ENCODE peak calls at places on chromosomes 12 and 14, in nine cellular contexts. T, Z, L, B, F, K, C, P and Q are unnamed samples.

GRCh38 chr14:80269338-80269935 is 58.1 kb upstream of the DIO2 start:
- DNase-seq in P (no peak), T (no peak), L (no peak), C (no peak), K (no peak), F (no peak), Z (peak; percentile 59), B (no peak), Q (no peak)

GRCh38 chr14:91383439-91383838 is 34.2 kb downstream of the CCDC88C start:
- DNase-seq in T (no peak), F (no peak), L (no peak), K (no peak), C (no peak), Z (no peak), P (no peak), B (no peak), Q (no peak)

GRCh38 chr14:106811167-106811566 is 1284.8 kb downstream of the TMEM121 start:
- DNase-seq in L (no peak), P (no peak), F (no peak), Z (no peak), C (no peak), T (no peak), K (no peak), B (no peak), Q (no peak)

GRCh38 chr12:21566223-21566906 is 38.3 kb downstream of the GYS2 start:
- DNase-seq in P (no peak), K (no peak), C (no peak), T (no peak), F (no peak), L (no peak), B (no peak), Z (no peak), Q (no peak)

GRCh38 chr12:50325890-50326391 is 42.6 kb upstream of the LIMA1 start:
- DNase-seq in L (no peak), K (no peak), T (no peak), C (no peak), F (no peak), P (no peak), Z (peak; percentile 67), B (no peak), Q (no peak)

GRCh38 chr12:29516431-29516875 is 19.0 kb upstream of the OVCH1 start:
- DNase-seq in L (no peak), T (no peak), B (no peak), F (no peak), K (no peak), P (peak; percentile 44), C (no peak), Z (no peak), Q (no peak)

GRCh38 chr14:51479584-51480305 is 172.0 kb upstream of the FRMD6 start:
- DNase-seq in L (no peak), B (no peak), P (no peak), Z (peak; percentile 17), F (no peak), T (no peak), K (no peak), C (no peak), Q (no peak)

GRCh38 chr12:69653703-69654102 is 43.0 kb upstream of the LRRC10 start:
- DNase-seq in P (no peak), T (no peak), Z (peak; percentile 84), L (no peak), F (no peak), K (no peak), B (no peak), C (no peak), Q (no peak)

GRCh38 chr12:68368332-68368731 is 36.2 kb upstream of the MDM1 start:
- DNase-seq in B (no peak), Z (no peak), L (no peak), F (no peak), T (no peak), C (no peak), K (no peak), P (no peak), Q (no peak)

GRCh38 chr12:3698218-3698974 is 54.5 kb downstream of the CRACR2A start:
- DNase-seq in L (peak; percentile 68), C (no peak), T (no peak), Z (peak; percentile 58), P (peak; percentile 86), F (no peak), B (no peak), K (no peak), Q (no peak)

GRCh38 chr12:3747543-3747942 is 5.4 kb downstream of the CRACR2A start:
- DNase-seq in F (no peak), L (no peak), Z (no peak), K (no peak), P (no peak), B (peak; percentile 50), C (no peak), T (no peak), Q (peak; percentile 21)

GRCh38 chr12:46942579-46942978 is 116.8 kb upstream of the SLC38A4 start:
- DNase-seq in T (no peak), Z (peak; percentile 43), B (no peak), L (peak; percentile 79), F (no peak), C (no peak), P (no peak), K (no peak), Q (no peak)

GRCh38 chr12:96112733-96113132 is 77.3 kb upstream of the LTA4H start:
- DNase-seq in L (no peak), B (no peak), T (no peak), K (no peak), P (no peak), C (no peak), F (no peak), Z (no peak), Q (no peak)

GRCh38 chr12:3496964-3497363 is 6.0 kb downstream of the PRMT8 start:
- DNase-seq in C (no peak), Z (peak; percentile 29), T (no peak), K (no peak), L (peak; percentile 6), P (no peak), F (no peak), B (no peak), Q (no peak)

GRCh38 chr12:87935216-87935615 is 94.0 kb downstream of the C12orf50 start:
- DNase-seq in B (no peak), K (no peak), C (no peak), L (no peak), F (no peak), Z (no peak), P (no peak), T (no peak), Q (no peak)

GRCh38 chr12:4215862-4216541 is 57.6 kb upstream of the CCND2 start:
- DNase-seq in C (no peak), K (no peak), Z (peak; percentile 13), F (peak; percentile 31), P (no peak), L (no peak), T (no peak), B (no peak), Q (no peak)

GRCh38 chr12:103877934-103878510 is 37.0 kb upstream of the NT5DC3 start:
- DNase-seq in C (peak; percentile 61), F (peak; percentile 61), P (peak; percentile 27), Z (peak; percentile 88), B (peak; percentile 56), K (peak; percentile 43), T (no peak), L (peak; percentile 73), Q (peak; percentile 31)

GRCh38 chr14:105890474-105891220 is 364.3 kb downstream of the TMEM121 start:
- DNase-seq in T (peak; percentile 1), K (no peak), Z (no peak), B (no peak), P (no peak), C (no peak), L (no peak), F (no peak), Q (no peak)

GRCh38 chr14:94665121-94665520 is 52.9 kb downstream of the SERPINA3 start:
- DNase-seq in C (no peak), K (no peak), Z (peak; percentile 64), T (no peak), L (no peak), P (peak; percentile 49), F (no peak), B (no peak), Q (no peak)

GRCh38 chr12:103800252-103800771 is 40.7 kb downstream of the NT5DC3 start:
- DNase-seq in P (no peak), F (no peak), C (no peak), T (no peak), K (no peak), L (peak; percentile 78), Z (peak; percentile 52), B (no peak), Q (no peak)

GRCh38 chr14:103395245-103395644 is 10.0 kb downstream of the MARK3 start:
- DNase-seq in T (no peak), P (no peak), L (peak; percentile 18), K (peak; percentile 17), C (no peak), F (no peak), Z (peak; percentile 45), B (no peak), Q (no peak)

GRCh38 chr12:88615490-88615889 is 35.2 kb upstream of the KITLG start:
- DNase-seq in P (no peak), Z (no peak), K (no peak), F (no peak), L (no peak), C (no peak), T (no peak), B (no peak), Q (no peak)

GRCh38 chr14:68658029-68658509 is 134.8 kb downstream of the ZFP36L1 start:
- DNase-seq in T (no peak), Z (no peak), P (no peak), K (no peak), C (no peak), L (no peak), F (no peak), B (no peak), Q (no peak)

GRCh38 chr12:991350-992278 is 591 bp downstream of the ERC1 start:
- DNase-seq in P (no peak), Z (peak; percentile 31), L (no peak), F (no peak), C (no peak), K (no peak), T (no peak), B (no peak), Q (peak; percentile 34)

GRCh38 chr14:34027990-34028490 is 77.2 kb upstream of the EGLN3 start:
- DNase-seq in T (no peak), F (no peak), P (no peak), L (no peak), K (no peak), Z (no peak), B (no peak), C (no peak), Q (no peak)

GRCh38 chr12:47978598-47978873 is 15.1 kb downstream of the TMEM106C start:
- DNase-seq in T (no peak), L (no peak), B (no peak), K (no peak), F (no peak), C (no peak), Z (no peak), P (no peak), Q (no peak)

GRCh38 chr14:51848120-51848519 is 12.3 kb upstream of the GNG2 start:
- DNase-seq in L (no peak), C (no peak), K (no peak), F (no peak), Z (peak; percentile 39), T (no peak), P (no peak), B (no peak), Q (no peak)

GRCh38 chr12:127284870-127285431 is 982.0 kb upstream of the TMEM132C start:
- DNase-seq in F (no peak), L (no peak), B (no peak), Z (peak; percentile 56), K (no peak), T (no peak), P (no peak), C (no peak), Q (no peak)

GRCh38 chr12:52564582-52564981 is 9.1 kb downstream of the KRT74 start:
- DNase-seq in Z (no peak), T (no peak), P (no peak), L (no peak), C (no peak), K (no peak), F (no peak), B (no peak), Q (no peak)

GRCh38 chr14:53430870-53431269 is 277.7 kb upstream of the DDHD1 start:
- DNase-seq in B (no peak), C (no peak), T (no peak), F (no peak), L (no peak), K (no peak), P (peak; percentile 17), Z (no peak), Q (no peak)

GRCh38 chr12:116599285-116600122 is 40.3 kb downstream of the MAP1LC3B2 start:
- DNase-seq in F (peak; percentile 65), Z (peak; percentile 57), K (peak; percentile 49), P (no peak), B (peak; percentile 29), T (peak; percentile 9), C (peak; percentile 73), L (no peak), Q (peak; percentile 50)